ENCODE peak calls at places on chromosomes 5 and 9, in nine cellular contexts. F is fibroblast of lung; B is NT2/D1; C is heart right ventricle; R is small intestine; L is heart left ventricle; I is ovary; U is testis; H is effector memory CD4-positive, alpha-beta T cell. P is an unnamed sample. For H3K9me3, the result is how much of the 10 kb centered on the place peaks cover.

GRCh38 chr5:146427619-146427997 is 19.5 kb upstream of the TCERG1 start:
- DNase-seq in F (no peak), B (no peak), C (no peak), R (no peak), L (no peak), I (no peak), U (no peak), H (no peak), P (no peak)

GRCh38 chr5:77230727-77231469 is 20.4 kb downstream of the PDE8B start:
- DNase-seq in F (no peak), B (no peak), C (no peak), R (no peak), L (no peak), I (no peak), U (no peak), H (no peak), P (no peak)

GRCh38 chr5:53023969-53024368 is 34.8 kb downstream of the ITGA2 start:
- DNase-seq in F (peak), B (no peak), C (no peak), R (peak), L (no peak), I (no peak), U (no peak), H (no peak), P (no peak)

GRCh38 chr5:25963251-25964008 is 1075.0 kb downstream of the CDH9 start:
- DNase-seq in F (no peak), B (no peak), C (no peak), R (no peak), L (no peak), I (no peak), U (peak), H (no peak), P (no peak)

GRCh38 chr9:38142201-38142600 is 73.2 kb upstream of the SHB start:
- DNase-seq in F (peak), B (no peak), C (no peak), R (no peak), L (no peak), I (no peak), U (no peak), H (no peak), P (no peak)

GRCh38 chr5:139177809-139178581 is 20.2 kb downstream of the SIL1 start:
- DNase-seq in F (no peak), B (no peak), C (peak), R (no peak), L (peak), I (no peak), U (no peak), H (no peak), P (no peak)

GRCh38 chr5:71960196-71960595 is 147.1 kb upstream of the MAP1B start:
- DNase-seq in F (no peak), B (no peak), C (no peak), R (no peak), L (no peak), I (no peak), U (no peak), H (no peak), P (no peak)

GRCh38 chr5:171207256-171207866 is 101.7 kb upstream of the TLX3 start:
- DNase-seq in F (peak), B (peak), C (no peak), R (peak), L (peak), I (no peak), U (peak), H (no peak), P (no peak)

GRCh38 chr5:78696637-78697036 is 48.1 kb upstream of the LHFPL2 start:
- DNase-seq in F (peak), B (no peak), C (no peak), R (peak), L (no peak), I (no peak), U (no peak), H (no peak), P (no peak)

GRCh38 chr9:128485414-128485855 is 19.1 kb upstream of the GLE1 start:
- DNase-seq in F (no peak), B (no peak), C (no peak), R (no peak), L (no peak), I (no peak), U (no peak), H (no peak), P (no peak)

GRCh38 chr9:119003882-119004617 is 365.2 kb downstream of the BRINP1 start:
- DNase-seq in F (peak), B (no peak), C (no peak), R (no peak), L (no peak), I (no peak), U (no peak), H (no peak), P (no peak)

GRCh38 chr9:119289740-119290139 is 79.5 kb downstream of the BRINP1 start:
- DNase-seq in F (peak), B (no peak), C (peak), R (peak), L (peak), I (no peak), U (peak), H (no peak), P (peak)

GRCh38 chr5:67014957-67015400 is 181.6 kb downstream of the CD180 start:
- DNase-seq in F (peak), B (no peak), C (no peak), R (no peak), L (no peak), I (no peak), U (no peak), H (no peak), P (no peak)

GRCh38 chr5:38466444-38467189 is 89.8 kb downstream of the LIFR start:
- DNase-seq in F (no peak), B (no peak), C (peak), R (no peak), L (peak), I (peak), U (peak), H (no peak), P (peak)

GRCh38 chr9:133443982-133444381 is 15.8 kb upstream of the CACFD1 start:
- DNase-seq in F (peak), B (no peak), C (no peak), R (peak), L (no peak), I (no peak), U (no peak), H (no peak), P (no peak)

GRCh38 chr5:129962506-129962905 is 58.2 kb downstream of the CHSY3 start:
- DNase-seq in F (no peak), B (no peak), C (no peak), R (no peak), L (no peak), I (no peak), U (no peak), H (no peak), P (no peak)

GRCh38 chr5:12272389-12272788 is 368.1 kb upstream of the CTNND2 start:
- DNase-seq in F (peak), B (peak), C (no peak), R (no peak), L (no peak), I (no peak), U (no peak), H (no peak), P (no peak)

GRCh38 chr9:119094086-119094485 is 275.1 kb downstream of the BRINP1 start:
- DNase-seq in F (peak), B (no peak), C (no peak), R (no peak), L (no peak), I (no peak), U (no peak), H (no peak), P (peak)

GRCh38 chr9:16135916-16136315 is 583.1 kb downstream of the CCDC171 start:
- DNase-seq in F (no peak), B (no peak), C (no peak), R (no peak), L (no peak), I (no peak), U (no peak), H (no peak), P (no peak)

GRCh38 chr9:70486127-70486526 is 71.7 kb upstream of the KLF9 start:
- DNase-seq in F (no peak), B (no peak), C (no peak), R (no peak), L (no peak), I (no peak), U (no peak), H (no peak), P (peak)

GRCh38 chr9:83937861-83938455 is 16.7 kb upstream of the KIF27 start:
- DNase-seq in F (peak), B (peak), C (peak), R (peak), L (no peak), I (no peak), U (no peak), H (peak), P (no peak)

GRCh38 chr5:32960340-32961065 is 249.4 kb downstream of the NPR3 start:
- DNase-seq in F (no peak), B (no peak), C (no peak), R (no peak), L (no peak), I (no peak), U (no peak), H (no peak), P (no peak)

GRCh38 chr9:135991771-135992170 is 30.6 kb upstream of the UBAC1 start:
- DNase-seq in F (no peak), B (no peak), C (no peak), R (no peak), L (no peak), I (no peak), U (no peak), H (no peak), P (no peak)

GRCh38 chr9:80649001-80649420 is 1040.3 kb downstream of the TLE1 start:
- DNase-seq in F (peak), B (no peak), C (peak), R (no peak), L (peak), I (peak), U (peak), H (no peak), P (peak)

GRCh38 chr9:114694719-114695269 is 12.8 kb upstream of the TEX48 start:
- DNase-seq in F (no peak), B (no peak), C (no peak), R (no peak), L (no peak), I (no peak), U (no peak), H (no peak), P (no peak)

GRCh38 chr9:91502913-91503649 is 79.4 kb upstream of the NFIL3 start:
- DNase-seq in F (no peak), B (no peak), C (no peak), R (peak), L (no peak), I (no peak), U (no peak), H (no peak), P (no peak)

GRCh38 chr9:14661421-14662059 is 31.7 kb downstream of the ZDHHC21 start:
- DNase-seq in F (peak), B (no peak), C (no peak), R (peak), L (no peak), I (no peak), U (no peak), H (no peak), P (no peak)

GRCh38 chr5:52787600-52788504 is at the start of the genes ITGA1 and PELO:
- DNase-seq in F (peak), B (peak), C (peak), R (peak), L (peak), I (peak), U (peak), H (peak), P (peak)

GRCh38 chr9:121620777-121621437 is 30.5 kb upstream of the DAB2IP start:
- DNase-seq in F (peak), B (peak), C (no peak), R (no peak), L (no peak), I (peak), U (no peak), H (no peak), P (no peak)

GRCh38 chr5:154421868-154422267 is 23.9 kb upstream of the SAP30L start:
- DNase-seq in F (no peak), B (no peak), C (no peak), R (no peak), L (no peak), I (no peak), U (no peak), H (no peak), P (no peak)

GRCh38 chr9:114428466-114428865 is 40.7 kb upstream of the AKNA start:
- DNase-seq in F (no peak), B (no peak), C (no peak), R (no peak), L (no peak), I (no peak), U (no peak), H (no peak), P (no peak)

GRCh38 chr5:107469485-107469884 is 201.3 kb downstream of the EFNA5 start:
- DNase-seq in F (peak), B (no peak), C (no peak), R (no peak), L (no peak), I (no peak), U (no peak), H (no peak), P (no peak)

GRCh38 chr9:134868751-134869553 is 11.7 kb upstream of the FCN2 start:
- DNase-seq in F (no peak), B (no peak), C (no peak), R (no peak), L (no peak), I (no peak), U (peak), H (no peak), P (no peak)

GRCh38 chr9:129868571-129869486 is 33.6 kb downstream of the USP20 start:
- DNase-seq in F (no peak), B (no peak), C (no peak), R (peak), L (no peak), I (no peak), U (no peak), H (peak), P (no peak)

GRCh38 chr5:41510176-41510831 is at the start of gene PLCXD3:
- DNase-seq in F (peak), B (no peak), C (peak), R (peak), L (peak), I (peak), U (peak), H (no peak), P (peak)

GRCh38 chr5:54311178-54311811 is 922 bp upstream of the ARL15 start:
- DNase-seq in F (peak), B (no peak), C (no peak), R (peak), L (no peak), I (no peak), U (no peak), H (no peak), P (no peak)

GRCh38 chr5:150081541-150082283 is 4.6 kb downstream of the CSF1R start:
- DNase-seq in F (peak), B (no peak), C (peak), R (no peak), L (peak), I (peak), U (peak), H (no peak), P (peak)

GRCh38 chr9:133782157-133783130 is 44.3 kb upstream of the SARDH start:
- DNase-seq in F (peak), B (peak), C (peak), R (peak), L (peak), I (peak), U (peak), H (peak), P (peak)

GRCh38 chr9:12819436-12820185 is 44.8 kb downstream of the LURAP1L start:
- DNase-seq in F (peak), B (peak), C (no peak), R (peak), L (no peak), I (no peak), U (peak), H (no peak), P (no peak)

GRCh38 chr5:53249529-53249928 is 140.0 kb upstream of the MOCS2 start:
- DNase-seq in F (peak), B (no peak), C (no peak), R (no peak), L (no peak), I (no peak), U (no peak), H (no peak), P (no peak)

GRCh38 chr5:104370523-104370922 is 807.9 kb upstream of the NUDT12 start:
- DNase-seq in F (peak), B (no peak), C (no peak), R (no peak), L (no peak), I (no peak), U (no peak), H (no peak), P (no peak)
- H3K9me3 ChIP-seq in F (under half), B (under half), C (under half), R (under half), L (under half), I (under half), U (under half), H (under half), P (under half)

GRCh38 chr9:40909821-40910220 is 218.7 kb downstream of the FOXD4L6 start:
- DNase-seq in F (no peak), B (no peak), C (no peak), R (no peak), L (no peak), I (no peak), U (no peak), H (no peak), P (no peak)

GRCh38 chr9:40911647-40912046 is 216.8 kb downstream of the FOXD4L6 start:
- DNase-seq in F (no peak), B (no peak), C (no peak), R (no peak), L (no peak), I (no peak), U (no peak), H (no peak), P (no peak)

GRCh38 chr9:40913096-40913719 is 215.3 kb downstream of the FOXD4L6 start:
- DNase-seq in F (no peak), B (no peak), C (no peak), R (no peak), L (no peak), I (no peak), U (no peak), H (no peak), P (no peak)

GRCh38 chr9:40914772-40915659 is 213.5 kb downstream of the FOXD4L6 start:
- DNase-seq in F (no peak), B (no peak), C (no peak), R (no peak), L (no peak), I (no peak), U (no peak), H (no peak), P (no peak)

DNA sequence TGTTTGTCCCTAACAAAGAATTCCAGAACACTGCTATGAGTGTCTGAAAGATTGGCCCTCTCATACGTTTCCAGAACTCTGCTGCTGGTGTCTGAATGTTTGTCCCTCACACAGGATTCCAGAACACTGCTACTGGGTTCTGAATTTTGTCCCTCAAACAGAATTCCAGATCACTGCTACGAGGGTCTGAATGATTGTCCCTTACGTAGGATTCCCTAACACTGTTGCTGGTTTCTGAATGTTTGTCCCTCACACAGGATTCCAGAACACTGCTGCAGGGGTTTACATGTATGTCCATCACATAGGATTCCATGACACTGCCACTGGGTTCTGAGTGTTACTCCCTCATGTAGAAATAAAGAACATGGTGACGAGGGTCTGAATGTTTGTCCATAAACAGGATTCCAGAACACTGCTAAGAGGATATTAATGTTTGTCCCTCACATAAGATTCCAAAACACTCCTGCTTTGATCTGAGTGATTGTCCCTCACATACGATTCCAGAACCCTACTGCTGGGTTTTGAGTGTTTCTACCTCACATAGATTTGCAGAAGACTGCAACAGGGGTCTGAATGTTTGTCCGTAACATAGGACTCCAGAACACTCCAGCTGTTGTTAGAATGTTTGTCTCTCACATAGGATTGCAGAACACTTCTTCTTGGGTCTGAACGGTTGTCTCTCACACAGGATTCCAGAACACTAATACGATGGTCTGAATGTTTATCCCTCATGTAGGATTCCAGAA is 214.4 kb downstream of the FOXD4L6 start:
- DNase-seq in F (no peak), B (no peak), C (no peak), R (no peak), L (no peak), I (no peak), U (no peak), H (no peak), P (no peak)
- H3K9me3 ChIP-seq in F (under half), B (half or more), C (half or more), R (under half), L (under half), I (half or more), U (under half), H (half or more), P (under half)

GRCh38 chr9:137716694-137717287 is 98.0 kb downstream of the EHMT1 start:
- DNase-seq in F (no peak), B (no peak), C (no peak), R (no peak), L (no peak), I (no peak), U (no peak), H (no peak), P (no peak)
- H3K9me3 ChIP-seq in F (under half), B (under half), C (under half), R (under half), L (under half), I (under half), U (under half), H (under half), P (under half)

DNA sequence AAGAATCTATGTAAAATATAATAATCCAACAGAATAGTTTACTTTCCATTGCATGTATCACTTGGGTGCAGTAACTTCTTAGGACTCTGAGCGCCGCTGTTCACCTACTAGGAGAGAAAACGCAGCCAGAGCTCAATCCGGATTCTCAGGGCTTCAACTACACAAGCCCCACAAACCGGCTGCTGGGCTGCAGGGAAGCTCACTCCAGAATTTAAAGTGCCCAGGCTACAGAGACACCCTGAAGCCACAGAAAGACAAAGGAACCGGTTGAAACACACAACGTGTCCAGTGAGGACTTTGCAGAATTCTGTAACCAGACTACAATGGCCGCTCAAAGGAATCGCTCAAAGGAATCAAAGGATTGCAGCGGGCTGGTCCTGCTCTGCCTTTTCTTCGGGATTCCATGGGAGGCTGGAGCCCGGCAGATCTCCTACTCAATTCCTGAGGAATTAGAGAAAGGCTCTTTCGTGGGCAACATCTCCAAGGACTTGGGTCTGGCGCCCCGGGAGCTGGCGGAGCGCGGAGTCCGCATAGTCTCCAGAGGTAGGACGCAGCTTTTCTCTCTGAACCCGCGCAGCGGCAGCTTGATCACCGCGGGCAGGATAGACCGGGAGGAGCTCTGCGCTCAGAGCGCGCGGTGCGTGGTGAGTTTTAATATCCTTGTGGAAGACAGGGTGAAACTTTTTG is at the start of gene PCDHGA10:
- DNase-seq in F (peak), B (no peak), C (no peak), R (peak), L (no peak), I (no peak), U (peak), H (peak), P (no peak)
- H3K9me3 ChIP-seq in F (under half), B (under half), C (half or more), R (under half), L (under half), I (half or more), U (under half), H (under half), P (under half)

DNA sequence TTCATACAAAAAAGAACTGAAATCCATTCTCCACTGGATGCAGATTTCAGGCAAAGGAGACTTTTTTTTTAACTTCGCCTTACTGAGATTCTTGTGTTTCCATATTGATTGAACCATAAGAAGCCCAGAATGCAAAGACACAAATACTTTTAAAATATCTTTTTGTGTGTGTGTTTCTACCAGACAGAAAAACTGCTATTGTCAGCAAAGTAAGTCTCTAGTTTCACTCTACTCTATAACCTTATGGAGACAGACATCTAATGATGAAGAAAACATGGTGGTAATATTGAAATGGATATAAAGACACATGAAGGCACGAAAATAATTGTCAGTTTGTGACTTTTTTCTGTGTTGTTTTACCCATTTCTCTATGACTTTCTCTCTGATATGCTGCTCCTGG is 260.3 kb upstream of the RORB start:
- DNase-seq in F (no peak), B (no peak), C (no peak), R (no peak), L (no peak), I (no peak), U (no peak), H (no peak), P (no peak)
- H3K9me3 ChIP-seq in F (under half), B (under half), C (under half), R (under half), L (under half), I (under half), U (under half), H (under half), P (under half)

P was measured in right cardiac atrium.